ENCODE peak calls at places on chromosomes 16 and 17, in four cellular contexts. U, G, X and E are unnamed samples.

GRCh38 chr17:15169676-15170075 is 95.5 kb downstream of the PMP22 start:
- DNase-seq in U (no peak), X (no peak), G (no peak), E (no peak)

GRCh38 chr16:85436636-85437160 is 176.4 kb upstream of the GSE1 start:
- DNase-seq in G (no peak), U (no peak), X (no peak), E (peak)

GRCh38 chr16:88353691-88354090 is 29.1 kb upstream of the ZNF469 start:
- DNase-seq in U (no peak), G (no peak), X (no peak), E (no peak)

GRCh38 chr16:80197790-80198201 is 343.0 kb upstream of the DYNLRB2 start:
- DNase-seq in G (peak), X (peak), U (no peak), E (no peak)

GRCh38 chr17:2796164-2797140 is at the start of gene RAP1GAP2:
- DNase-seq in G (no peak), U (peak), X (no peak), E (no peak)

GRCh38 chr17:49210158-49211029 is at the start of the genes ABI3 and GNGT2:
- DNase-seq in G (peak), U (peak), X (no peak), E (no peak)

GRCh38 chr16:51818342-51818944 is 667.4 kb upstream of the SALL1 start:
- DNase-seq in X (peak), U (no peak), G (peak), E (no peak)

GRCh38 chr16:2912330-2913199 is 834 bp downstream of the FLYWCH1 start:
- DNase-seq in U (peak), G (peak), X (peak), E (peak)

GRCh38 chr16:56851671-56852400 is 13.2 kb upstream of the SLC12A3 start:
- DNase-seq in G (no peak), U (no peak), X (no peak), E (no peak)

GRCh38 chr16:21150375-21151001 is at the start of gene DNAH3:
- DNase-seq in X (no peak), G (no peak), U (no peak), E (no peak)

GRCh38 chr17:61401280-61402072 is 1.8 kb downstream of the TBX2 start:
- DNase-seq in G (no peak), X (no peak), U (no peak), E (peak)

GRCh38 chr17:383771-384621 is 31.4 kb upstream of the RPH3AL start:
- DNase-seq in U (no peak), G (no peak), X (no peak), E (no peak)

GRCh38 chr17:37086329-37086728 is 137.6 kb downstream of the AATF start:
- DNase-seq in X (no peak), U (no peak), G (no peak), E (no peak)

GRCh38 chr16:456891-457483 is 31.5 kb downstream of the RAB11FIP3 start:
- DNase-seq in X (no peak), U (no peak), G (peak), E (no peak)

GRCh38 chr16:47139561-47140185 is 4.1 kb downstream of the NETO2 start:
- DNase-seq in X (no peak), U (no peak), G (no peak), E (no peak)

GRCh38 chr17:45940826-45941225 is 46.5 kb downstream of the MAPT start:
- DNase-seq in X (no peak), G (no peak), U (no peak), E (no peak)

GRCh38 chr17:59353936-59354755 is 22.7 kb downstream of the YPEL2 start:
- DNase-seq in X (no peak), U (no peak), G (no peak), E (no peak)

GRCh38 chr17:42803074-42803883 is 4.6 kb downstream of the CNTD1 start:
- DNase-seq in G (no peak), U (no peak), X (peak), E (no peak)

GRCh38 chr16:77289331-77289809 is 90.2 kb downstream of the SYCE1L start:
- DNase-seq in U (no peak), G (no peak), X (no peak), E (no peak)

GRCh38 chr16:21253470-21253869 is 20.0 kb downstream of the ANKS4B start:
- DNase-seq in G (no peak), X (no peak), U (no peak), E (no peak)

GRCh38 chr16:3358884-3359283 is 3.2 kb downstream of the OR2C1 start:
- DNase-seq in X (no peak), G (no peak), U (no peak), E (no peak)

GRCh38 chr17:13962716-13963115 is 106.6 kb upstream of the COX10 start:
- DNase-seq in G (no peak), X (no peak), U (no peak), E (no peak)

GRCh38 chr17:76027159-76027839 is at the start of gene EVPL:
- DNase-seq in X (no peak), U (no peak), G (no peak), E (no peak)

GRCh38 chr17:83183951-83184506 is 104.6 kb downstream of the METRNL start:
- DNase-seq in U (peak), G (no peak), X (no peak), E (no peak)

GRCh38 chr17:60398227-60398959 is 6.5 kb upstream of the USP32 start:
- DNase-seq in G (no peak), U (no peak), X (no peak), E (no peak)